ENCODE peak calls at places on chromosome 11, in ten cellular contexts. S, N, D, T, Z, U, G, L, M and F are unnamed samples.

GRCh38 chr11:105937331-105937730 is 84.7 kb downstream of the MSANTD4 start:
- DNase-seq in S (no peak), N (no peak), D (no peak), T (no peak), Z (no peak), U (no peak), G (no peak), L (no peak), M (no peak), F (no peak)

GRCh38 chr11:94545641-94546470 is 2.1 kb downstream of the FUT4 start:
- DNase-seq in S (no peak), N (no peak), D (no peak), T (no peak), Z (no peak), U (no peak), G (no peak), L (no peak), M (no peak), F (no peak)

GRCh38 chr11:13277719-13278619 is at the start of gene BMAL1:
- DNase-seq in S (peak), N (peak), D (peak), T (peak), Z (no peak), U (peak), G (peak), L (no peak), M (peak), F (peak)

GRCh38 chr11:75678620-75679259 is 9.9 kb upstream of the MAP6 start:
- DNase-seq in S (no peak), N (no peak), D (no peak), T (no peak), Z (no peak), U (no peak), G (no peak), L (no peak), M (no peak), F (no peak)

GRCh38 chr11:9906043-9906791 is 242.3 kb downstream of the SWAP70 start:
- DNase-seq in S (no peak), N (no peak), D (no peak), T (no peak), Z (no peak), U (peak), G (no peak), L (no peak), M (no peak), F (no peak)

GRCh38 chr11:68179847-68180246 is 33.2 kb downstream of the KMT5B start:
- DNase-seq in S (no peak), N (no peak), D (no peak), T (no peak), Z (no peak), U (no peak), G (no peak), L (no peak), M (no peak), F (no peak)

GRCh38 chr11:58289266-58289665 is 21.2 kb upstream of the OR10W1 start:
- DNase-seq in S (no peak), N (no peak), D (no peak), T (no peak), Z (no peak), U (no peak), G (no peak), L (no peak), M (no peak), F (no peak)

GRCh38 chr11:8273281-8273680 is 9.6 kb upstream of the LMO1 start:
- DNase-seq in S (no peak), N (no peak), D (no peak), T (no peak), Z (no peak), U (no peak), G (no peak), L (no peak), M (no peak), F (no peak)